ENCODE peak calls at places on chromosomes 2 and 18, in four cellular contexts. One of them, this sample, is unnamed.

GRCh38 chr18:48194787-48195186 is 214.4 kb downstream of the ZBTB7C start:
- DNase-seq in HepG2: no peak
- DNase-seq in GM12878: no peak
- DNase-seq in K562: no peak
- DNase-seq in this sample: no peak

GRCh38 chr2:86284987-86285386 is 52.4 kb downstream of the REEP1 start:
- DNase-seq in HepG2: no peak
- DNase-seq in GM12878: no peak
- DNase-seq in K562: no peak
- DNase-seq in this sample: no peak

GRCh38 chr18:9900699-9901098 is 13.1 kb upstream of the VAPA start:
- DNase-seq in HepG2: no peak
- DNase-seq in GM12878: no peak
- DNase-seq in K562: no peak
- DNase-seq in this sample: no peak

GRCh38 chr2:18706001-18706400 is 116.6 kb upstream of the NT5C1B start:
- DNase-seq in HepG2: no peak
- DNase-seq in GM12878: no peak
- DNase-seq in K562: no peak
- DNase-seq in this sample: no peak

GRCh38 chr2:198101688-198102087 is 297.3 kb downstream of the PLCL1 start:
- DNase-seq in HepG2: no peak
- DNase-seq in GM12878: no peak
- DNase-seq in K562: no peak
- DNase-seq in this sample: no peak

GRCh38 chr2:62724886-62725711 is 19.6 kb downstream of the EHBP1 start:
- DNase-seq in HepG2: no peak
- DNase-seq in GM12878: no peak
- DNase-seq in K562: peak
- DNase-seq in this sample: peak

GRCh38 chr2:236527198-236527640 is 42.4 kb upstream of the ACKR3 start:
- DNase-seq in HepG2: no peak
- DNase-seq in GM12878: no peak
- DNase-seq in K562: no peak
- DNase-seq in this sample: no peak

GRCh38 chr18:63025251-63025710 is 294.3 kb downstream of the BCL2 start:
- DNase-seq in HepG2: no peak
- DNase-seq in GM12878: no peak
- DNase-seq in K562: no peak
- DNase-seq in this sample: peak

GRCh38 chr18:36186461-36187137 is 698 bp upstream of the MOCOS start:
- DNase-seq in HepG2: peak
- DNase-seq in GM12878: no peak
- DNase-seq in K562: peak
- DNase-seq in this sample: no peak

GRCh38 chr2:204129591-204130270 is 193.2 kb downstream of the ICOS start:
- DNase-seq in HepG2: no peak
- DNase-seq in GM12878: no peak
- DNase-seq in K562: no peak
- DNase-seq in this sample: no peak

GRCh38 chr2:65120990-65121693 is 8.8 kb downstream of the RAB1A start:
- DNase-seq in HepG2: no peak
- DNase-seq in GM12878: no peak
- DNase-seq in K562: no peak
- DNase-seq in this sample: no peak

GRCh38 chr2:237685408-237685807 is 58.0 kb downstream of the LRRFIP1 start:
- DNase-seq in HepG2: peak
- DNase-seq in GM12878: no peak
- DNase-seq in K562: peak
- DNase-seq in this sample: no peak

GRCh38 chr2:192500550-192501200 is 305.9 kb upstream of the TMEFF2 start:
- DNase-seq in HepG2: no peak
- DNase-seq in GM12878: peak
- DNase-seq in K562: no peak
- DNase-seq in this sample: no peak

GRCh38 chr2:113703404-113704299 is 52.8 kb downstream of the SLC35F5 start:
- DNase-seq in HepG2: no peak
- DNase-seq in GM12878: no peak
- DNase-seq in K562: no peak
- DNase-seq in this sample: no peak

GRCh38 chr2:235554385-235554784 is 60.5 kb downstream of the AGAP1 start:
- DNase-seq in HepG2: no peak
- DNase-seq in GM12878: no peak
- DNase-seq in K562: no peak
- DNase-seq in this sample: no peak

GRCh38 chr2:66440692-66441091 is 5.8 kb downstream of the MEIS1 start:
- DNase-seq in HepG2: no peak
- DNase-seq in GM12878: no peak
- DNase-seq in K562: no peak
- DNase-seq in this sample: no peak

GRCh38 chr18:21686282-21687105 is 18.1 kb downstream of the ABHD3 start:
- DNase-seq in HepG2: peak
- DNase-seq in GM12878: no peak
- DNase-seq in K562: no peak
- DNase-seq in this sample: no peak

GRCh38 chr2:15159206-15159605 is 401.9 kb downstream of the NBAS start:
- DNase-seq in HepG2: no peak
- DNase-seq in GM12878: no peak
- DNase-seq in K562: no peak
- DNase-seq in this sample: no peak

GRCh38 chr2:128289439-128289838 is 29.2 kb downstream of the HS6ST1 start:
- DNase-seq in HepG2: no peak
- DNase-seq in GM12878: no peak
- DNase-seq in K562: no peak
- DNase-seq in this sample: no peak

GRCh38 chr2:237547841-237548416 is 18.4 kb upstream of the PRLH start:
- DNase-seq in HepG2: peak
- DNase-seq in GM12878: no peak
- DNase-seq in K562: no peak
- DNase-seq in this sample: no peak

GRCh38 chr2:100066856-100067255 is 75.5 kb downstream of the AFF3 start:
- DNase-seq in HepG2: no peak
- DNase-seq in GM12878: no peak
- DNase-seq in K562: no peak
- DNase-seq in this sample: no peak

GRCh38 chr2:44560961-44561360 is 199.2 kb downstream of the CAMKMT start:
- DNase-seq in HepG2: no peak
- DNase-seq in GM12878: no peak
- DNase-seq in K562: no peak
- DNase-seq in this sample: no peak

GRCh38 chr2:237432484-237433092 is 18.6 kb upstream of the COL6A3 start:
- DNase-seq in HepG2: no peak
- DNase-seq in GM12878: no peak
- DNase-seq in K562: no peak
- DNase-seq in this sample: no peak

GRCh38 chr2:190562121-190562520 is 27.6 kb upstream of the NEMP2 start:
- DNase-seq in HepG2: no peak
- DNase-seq in GM12878: no peak
- DNase-seq in K562: no peak
- DNase-seq in this sample: no peak

GRCh38 chr2:37920570-37920969 is 4.5 kb upstream of the RMDN2 start:
- DNase-seq in HepG2: peak
- DNase-seq in GM12878: no peak
- DNase-seq in K562: no peak
- DNase-seq in this sample: no peak

GRCh38 chr2:227410191-227410590 is 22.4 kb upstream of the SCYGR1 start:
- DNase-seq in HepG2: no peak
- DNase-seq in GM12878: no peak
- DNase-seq in K562: no peak
- DNase-seq in this sample: no peak

GRCh38 chr2:179612108-179612507 is 249.3 kb downstream of the ZNF385B start:
- DNase-seq in HepG2: no peak
- DNase-seq in GM12878: no peak
- DNase-seq in K562: no peak
- DNase-seq in this sample: no peak
- TF ChIP-seq YY1 in HepG2: no peak
- TF ChIP-seq YY1 in GM12878: no peak
- TF ChIP-seq YY1 in K562: no peak
- TF ChIP-seq YY1 in this sample: no peak

DNA sequence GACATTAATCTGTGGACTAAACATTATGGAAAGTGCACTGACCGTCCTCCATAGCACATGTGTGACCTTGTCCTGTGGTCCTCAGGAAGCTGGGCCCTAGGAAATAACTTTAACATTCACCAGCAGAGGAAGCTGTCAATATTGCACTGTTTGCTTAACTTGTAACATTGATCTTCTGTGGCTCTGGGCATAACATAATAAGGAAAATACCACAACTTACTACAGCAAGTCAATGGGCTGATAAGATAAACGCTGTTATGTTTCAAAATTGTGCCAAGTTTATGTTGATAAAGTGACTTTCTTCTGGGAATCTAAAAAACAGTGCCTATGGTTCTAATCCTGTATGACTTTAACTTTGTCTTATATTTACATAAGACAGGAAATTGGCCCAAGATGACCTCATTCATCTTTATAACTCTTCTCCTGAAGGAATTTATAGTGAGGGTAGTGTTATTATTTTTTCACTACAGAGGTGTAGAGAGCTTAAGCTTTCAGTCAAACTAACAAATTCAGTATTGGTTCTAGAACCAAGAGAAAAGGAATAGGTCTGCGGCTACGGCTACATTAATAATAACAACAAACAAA is 113.7 kb upstream of the MAP4K3 start:
- DNase-seq in HepG2: peak
- DNase-seq in GM12878: no peak
- DNase-seq in K562: no peak
- DNase-seq in this sample: no peak
- TF ChIP-seq ZNF274 in HepG2: no peak
- TF ChIP-seq ZNF274 in GM12878: no peak
- TF ChIP-seq ZNF274 in K562: no peak
- TF ChIP-seq ZNF274 in this sample: no peak

DNA sequence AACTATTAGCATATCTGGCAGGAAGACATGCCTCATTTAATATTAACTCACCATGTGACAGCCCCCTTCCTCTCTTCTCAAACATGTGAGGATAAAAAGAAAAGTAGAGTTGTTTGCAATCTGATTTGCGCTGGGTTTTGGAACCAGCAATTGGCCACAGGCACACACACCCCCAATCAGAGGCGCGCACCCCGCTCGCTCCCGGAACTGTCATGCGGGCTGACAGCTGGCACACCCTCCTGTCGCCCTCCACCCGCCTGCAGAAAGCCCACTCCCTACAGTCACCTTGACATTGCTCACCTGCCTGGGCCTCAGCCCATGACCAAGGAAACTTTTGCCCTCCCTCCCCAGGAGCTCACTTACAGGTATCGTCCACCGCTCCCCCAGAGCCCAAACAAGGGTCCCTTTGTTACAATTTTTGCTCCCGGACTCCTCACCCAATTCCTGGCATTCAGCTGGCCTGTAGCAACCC is 1.1 kb downstream of the COBLL1 start:
- DNase-seq in HepG2: peak
- DNase-seq in GM12878: no peak
- DNase-seq in K562: no peak
- DNase-seq in this sample: no peak
- TF ChIP-seq YY1 in HepG2: no peak
- TF ChIP-seq YY1 in GM12878: no peak
- TF ChIP-seq YY1 in K562: no peak
- TF ChIP-seq YY1 in this sample: no peak

GRCh38 chr2:171205551-171205950 is 44.9 kb upstream of the TLK1 start:
- DNase-seq in HepG2: no peak
- DNase-seq in GM12878: no peak
- DNase-seq in K562: no peak
- DNase-seq in this sample: no peak
- TF ChIP-seq ZNF274 in HepG2: no peak
- TF ChIP-seq ZNF274 in GM12878: no peak
- TF ChIP-seq ZNF274 in K562: no peak
- TF ChIP-seq ZNF274 in this sample: no peak

GRCh38 chr2:182522428-182522896 is 95.6 kb upstream of the PDE1A start:
- DNase-seq in HepG2: no peak
- DNase-seq in GM12878: no peak
- DNase-seq in K562: no peak
- DNase-seq in this sample: no peak

GRCh38 chr2:182522930-182523541 is 96.2 kb upstream of the PDE1A start:
- DNase-seq in HepG2: no peak
- DNase-seq in GM12878: no peak
- DNase-seq in K562: no peak
- DNase-seq in this sample: no peak

GRCh38 chr2:182521453-182522427 is 94.9 kb upstream of the PDE1A start:
- DNase-seq in HepG2: no peak
- DNase-seq in GM12878: no peak
- DNase-seq in K562: no peak
- DNase-seq in this sample: no peak
- TF ChIP-seq YY1 in HepG2: no peak
- TF ChIP-seq YY1 in GM12878: no peak
- TF ChIP-seq YY1 in K562: no peak
- TF ChIP-seq YY1 in this sample: no peak

GRCh38 chr2:50722828-50723227 is 309.1 kb downstream of the NRXN1 start:
- DNase-seq in HepG2: no peak
- DNase-seq in GM12878: no peak
- DNase-seq in K562: no peak
- DNase-seq in this sample: no peak
- TF ChIP-seq ZNF274 in HepG2: no peak
- TF ChIP-seq ZNF274 in GM12878: no peak
- TF ChIP-seq ZNF274 in K562: no peak
- TF ChIP-seq ZNF274 in this sample: no peak